ENCODE peak calls at places on chromosomes 5 and 9, in four cellular contexts. One of them, this sample, is unnamed.

GRCh38 chr9:94952553-94953373 is 226.3 kb downstream of the AOPEP start:
- DNase-seq in fibroblast of the aortic adventitia: peak
- DNase-seq in psoas muscle: no peak
- DNase-seq in breast epithelium: no peak
- DNase-seq in this sample: no peak

GRCh38 chr5:157451806-157452205 is 8.2 kb upstream of the NIPAL4 start:
- DNase-seq in breast epithelium: no peak
- DNase-seq in psoas muscle: no peak
- DNase-seq in fibroblast of the aortic adventitia: no peak
- DNase-seq in this sample: no peak

GRCh38 chr5:104218200-104218599 is 655.6 kb upstream of the NUDT12 start:
- DNase-seq in fibroblast of the aortic adventitia: no peak
- DNase-seq in breast epithelium: no peak
- DNase-seq in psoas muscle: no peak
- DNase-seq in this sample: no peak

GRCh38 chr9:29211681-29212589 is 1638.7 kb upstream of the C9orf72 start:
- DNase-seq in fibroblast of the aortic adventitia: peak
- DNase-seq in psoas muscle: peak
- DNase-seq in breast epithelium: no peak
- DNase-seq in this sample: peak

GRCh38 chr5:1066676-1067075 is 45.2 kb downstream of the SLC12A7 start:
- DNase-seq in psoas muscle: no peak
- DNase-seq in fibroblast of the aortic adventitia: no peak
- DNase-seq in breast epithelium: no peak
- DNase-seq in this sample: no peak

GRCh38 chr9:4762889-4763521 is 22.0 kb upstream of the AK3 start:
- DNase-seq in fibroblast of the aortic adventitia: no peak
- DNase-seq in breast epithelium: no peak
- DNase-seq in psoas muscle: no peak
- DNase-seq in this sample: peak

GRCh38 chr5:1343931-1344901 is 683 bp downstream of the CLPTM1L start:
- DNase-seq in psoas muscle: no peak
- DNase-seq in breast epithelium: no peak
- DNase-seq in fibroblast of the aortic adventitia: no peak
- DNase-seq in this sample: peak

GRCh38 chr9:105676351-105676923 is 14.2 kb downstream of the TAL2 start:
- DNase-seq in fibroblast of the aortic adventitia: no peak
- DNase-seq in breast epithelium: no peak
- DNase-seq in psoas muscle: no peak
- DNase-seq in this sample: no peak

GRCh38 chr9:127854169-127854833 is at the start of gene ENG:
- DNase-seq in fibroblast of the aortic adventitia: peak
- DNase-seq in breast epithelium: peak
- DNase-seq in psoas muscle: peak
- DNase-seq in this sample: peak

DNA sequence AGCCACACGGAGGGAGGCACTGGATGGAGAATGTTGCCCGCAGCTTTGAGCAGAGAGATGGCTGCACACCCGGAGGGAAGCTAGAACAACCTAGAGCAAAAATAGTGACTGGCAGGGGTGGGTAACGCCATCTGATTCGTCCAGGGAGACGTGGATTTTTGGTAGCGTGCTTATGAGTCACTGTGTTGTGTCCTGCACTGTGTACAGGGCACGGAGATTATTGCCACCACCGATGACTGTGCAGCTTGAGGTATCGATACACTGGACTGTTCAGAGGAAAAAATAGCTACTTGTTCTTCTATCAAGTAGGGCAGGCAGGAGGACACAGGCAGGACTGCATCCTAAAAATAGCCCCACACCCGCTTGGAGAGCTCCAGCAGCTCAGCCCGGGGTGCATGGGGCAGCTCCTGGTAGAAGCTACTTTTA is 6.0 kb downstream of the UBE2QL1 start:
- DNase-seq in breast epithelium: no peak
- DNase-seq in fibroblast of the aortic adventitia: no peak
- DNase-seq in psoas muscle: peak
- DNase-seq in this sample: no peak
- H3K4me3 ChIP-seq in breast epithelium: no peak
- H3K4me3 ChIP-seq in fibroblast of the aortic adventitia: no peak
- H3K4me3 ChIP-seq in psoas muscle: peak
- H3K4me3 ChIP-seq in this sample: no peak

GRCh38 chr5:6763191-6763590 is 50.0 kb downstream of the TENT4A start:
- DNase-seq in breast epithelium: no peak
- DNase-seq in psoas muscle: peak
- DNase-seq in fibroblast of the aortic adventitia: no peak
- DNase-seq in this sample: no peak
- TF ChIP-seq CTCF in breast epithelium: no peak
- TF ChIP-seq CTCF in psoas muscle: no peak
- TF ChIP-seq CTCF in fibroblast of the aortic adventitia: no peak
- TF ChIP-seq CTCF in this sample: no peak

GRCh38 chr5:149733129-149733900 is 3.2 kb downstream of the PPARGC1B start:
- DNase-seq in psoas muscle: no peak
- DNase-seq in breast epithelium: no peak
- DNase-seq in fibroblast of the aortic adventitia: no peak
- DNase-seq in this sample: no peak
- H3K4me3 ChIP-seq in psoas muscle: peak
- H3K4me3 ChIP-seq in breast epithelium: peak
- H3K4me3 ChIP-seq in fibroblast of the aortic adventitia: no peak
- H3K4me3 ChIP-seq in this sample: peak

DNA sequence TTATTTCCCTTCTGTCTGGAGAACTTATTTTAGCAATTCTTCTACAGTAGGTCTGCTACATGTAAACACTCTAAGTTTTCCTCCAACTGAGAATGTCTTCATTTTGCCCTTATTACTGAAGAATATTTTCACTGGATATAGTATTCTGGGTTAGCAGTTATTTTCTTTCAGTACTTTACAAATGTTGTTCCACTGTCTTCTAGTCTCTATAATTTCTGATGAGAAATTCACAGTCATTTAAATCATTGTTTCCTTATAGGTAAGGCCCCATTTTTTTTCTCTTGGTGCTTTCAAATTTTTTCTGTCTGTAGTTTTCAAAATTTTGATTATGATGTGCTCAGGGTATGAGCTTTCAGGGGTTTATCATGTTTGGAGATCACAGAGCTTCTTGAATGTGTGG is 30.8 kb downstream of the MGAT1 start:
- DNase-seq in breast epithelium: no peak
- DNase-seq in fibroblast of the aortic adventitia: no peak
- DNase-seq in psoas muscle: no peak
- DNase-seq in this sample: no peak
- TF ChIP-seq CTCF in breast epithelium: no peak
- TF ChIP-seq CTCF in fibroblast of the aortic adventitia: no peak
- TF ChIP-seq CTCF in psoas muscle: no peak
- TF ChIP-seq CTCF in this sample: no peak

GRCh38 chr5:36049949-36050348 is 16.7 kb downstream of the UGT3A2 start:
- DNase-seq in fibroblast of the aortic adventitia: no peak
- DNase-seq in breast epithelium: no peak
- DNase-seq in psoas muscle: no peak
- DNase-seq in this sample: no peak

GRCh38 chr5:36040651-36041536 is 25.8 kb downstream of the UGT3A2 start:
- DNase-seq in breast epithelium: no peak
- DNase-seq in psoas muscle: no peak
- DNase-seq in fibroblast of the aortic adventitia: no peak
- DNase-seq in this sample: no peak

GRCh38 chr5:36041537-36041845 is 25.2 kb downstream of the UGT3A2 start:
- DNase-seq in fibroblast of the aortic adventitia: no peak
- DNase-seq in breast epithelium: no peak
- DNase-seq in psoas muscle: no peak
- DNase-seq in this sample: no peak

GRCh38 chr5:36047375-36048160 is 19.1 kb downstream of the UGT3A2 start:
- DNase-seq in psoas muscle: no peak
- DNase-seq in breast epithelium: no peak
- DNase-seq in fibroblast of the aortic adventitia: no peak
- DNase-seq in this sample: no peak

DNA sequence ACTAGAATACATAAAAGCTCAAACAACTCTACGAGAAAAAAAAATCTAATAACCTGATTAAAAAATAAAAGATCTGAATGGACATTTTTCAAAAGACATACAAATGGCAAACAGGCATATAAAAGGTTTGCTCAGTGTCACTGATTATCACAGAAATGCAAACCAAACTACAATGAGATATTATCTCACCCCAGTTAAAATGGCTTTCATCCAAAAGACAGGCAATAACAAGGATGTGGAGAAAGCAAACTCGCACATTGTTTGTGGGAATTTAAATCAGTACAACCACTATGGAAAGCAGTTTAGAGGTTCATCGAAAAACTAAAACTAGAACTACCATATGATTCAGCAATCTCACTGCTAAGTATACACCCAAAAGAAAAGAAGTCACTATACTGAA is 20.8 kb downstream of the UGT3A2 start:
- DNase-seq in psoas muscle: no peak
- DNase-seq in breast epithelium: no peak
- DNase-seq in fibroblast of the aortic adventitia: no peak
- DNase-seq in this sample: no peak
- H3K4me3 ChIP-seq in psoas muscle: no peak
- H3K4me3 ChIP-seq in breast epithelium: no peak
- H3K4me3 ChIP-seq in fibroblast of the aortic adventitia: no peak
- H3K4me3 ChIP-seq in this sample: no peak